ENCODE peak calls at places on chromosome 9, in four cellular contexts. V is omental fat pad, M is nephron progenitor cell, Y is choroid plexus epithelial cell. Z is an unnamed sample.

GRCh38 chr9:126548312-126548711 is 65.4 kb upstream of the LMX1B start:
- DNase-seq in V (no peak), M (no peak), Y (no peak), Z (no peak)

GRCh38 chr9:121972501-121972981 is 120.6 kb downstream of the TTLL11 start:
- DNase-seq in V (no peak), M (no peak), Y (no peak), Z (peak; percentile 52)

GRCh38 chr9:121680236-121680635 is 28.8 kb downstream of the DAB2IP start:
- DNase-seq in V (no peak), M (no peak), Y (no peak), Z (no peak)

GRCh38 chr9:135338546-135338945 is 141.0 kb upstream of the PPP1R26 start:
- DNase-seq in V (no peak), M (no peak), Y (no peak), Z (no peak)

GRCh38 chr9:100884518-100884917 is 144.0 kb upstream of the PLPPR1 start:
- DNase-seq in V (no peak), M (peak; percentile 67), Y (no peak), Z (no peak)

GRCh38 chr9:96219615-96220257 is 82.2 kb downstream of the HSD17B3 start:
- DNase-seq in V (no peak), M (peak; percentile 18), Y (peak; percentile 22), Z (peak; percentile 16)

GRCh38 chr9:98658965-98659364 is 49.8 kb downstream of the GABBR2 start:
- DNase-seq in V (no peak), M (no peak), Y (peak; percentile 28), Z (no peak)

GRCh38 chr9:91857291-91857781 is 92.7 kb downstream of the ROR2 start:
- DNase-seq in V (no peak), M (peak; percentile 71), Y (peak; percentile 76), Z (no peak)

GRCh38 chr9:14136047-14136446 is 177.9 kb downstream of the NFIB start:
- DNase-seq in V (no peak), M (no peak), Y (no peak), Z (no peak)

GRCh38 chr9:103837940-103838339 is 256.2 kb upstream of the SMC2 start:
- DNase-seq in V (no peak), M (no peak), Y (no peak), Z (no peak)

GRCh38 chr9:113476511-113476916 is 13.0 kb downstream of the RGS3 start:
- DNase-seq in V (no peak), M (no peak), Y (no peak), Z (no peak)

GRCh38 chr9:95047452-95048224 is 269.9 kb downstream of the FANCC start:
- DNase-seq in V (no peak), M (no peak), Y (no peak), Z (no peak)

GRCh38 chr9:131987232-131987631 is 92.4 kb downstream of the MED27 start:
- DNase-seq in V (no peak), M (no peak), Y (no peak), Z (no peak)

GRCh38 chr9:76255781-76256455 is 138.3 kb downstream of the RFK start:
- DNase-seq in V (peak; percentile 33), M (no peak), Y (peak; percentile 99), Z (peak; percentile 53)

GRCh38 chr9:107587175-107587963 is 97.8 kb upstream of the KLF4 start:
- DNase-seq in V (no peak), M (no peak), Y (no peak), Z (no peak)

GRCh38 chr9:99445377-99445891 is 223.4 kb downstream of the SEC61B start:
- DNase-seq in V (no peak), M (no peak), Y (peak; percentile 94), Z (peak; percentile 18)

GRCh38 chr9:6895754-6896153 is 138.0 kb downstream of the KDM4C start:
- DNase-seq in V (no peak), M (no peak), Y (no peak), Z (no peak)

GRCh38 chr9:21559402-21560280 is 77.5 kb upstream of the IFNE start:
- DNase-seq in V (no peak), M (peak; percentile 76), Y (peak; percentile 55), Z (no peak)

GRCh38 chr9:137967280-137967943 is 89.8 kb downstream of the CACNA1B start:
- DNase-seq in V (no peak), M (no peak), Y (no peak), Z (no peak)

GRCh38 chr9:4138781-4139180 is 161.1 kb downstream of the GLIS3 start:
- DNase-seq in V (no peak), M (no peak), Y (peak; percentile 62), Z (no peak)

GRCh38 chr9:113523421-113524141 is 60.1 kb downstream of the RGS3 start:
- DNase-seq in V (no peak), M (no peak), Y (peak; percentile 30), Z (no peak)

GRCh38 chr9:127828262-127829031 is 25.8 kb downstream of the FPGS start:
- DNase-seq in V (peak; percentile 70), M (peak; percentile 94), Y (peak; percentile 70), Z (peak; percentile 78)
- TF ChIP-seq CTCF in V (no peak), M (no peak), Y (no peak), Z (no peak)

GRCh38 chr9:128456613-128457061 is 831 bp downstream of the ODF2 start:
- DNase-seq in V (peak; percentile 30), M (peak; percentile 72), Y (peak; percentile 79), Z (no peak)

GRCh38 chr9:128457207-128457606 is 1.4 kb downstream of the ODF2 start:
- DNase-seq in V (no peak), M (peak; percentile 23), Y (no peak), Z (no peak)

GRCh38 chr9:128455849-128456612 is at the start of gene ODF2:
- DNase-seq in V (peak; percentile 94), M (peak; percentile 99), Y (peak; percentile 96), Z (peak; percentile 89)

GRCh38 chr9:128459011-128459410 is 3.2 kb downstream of the ODF2 start:
- DNase-seq in V (no peak), M (no peak), Y (no peak), Z (no peak)

DNA sequence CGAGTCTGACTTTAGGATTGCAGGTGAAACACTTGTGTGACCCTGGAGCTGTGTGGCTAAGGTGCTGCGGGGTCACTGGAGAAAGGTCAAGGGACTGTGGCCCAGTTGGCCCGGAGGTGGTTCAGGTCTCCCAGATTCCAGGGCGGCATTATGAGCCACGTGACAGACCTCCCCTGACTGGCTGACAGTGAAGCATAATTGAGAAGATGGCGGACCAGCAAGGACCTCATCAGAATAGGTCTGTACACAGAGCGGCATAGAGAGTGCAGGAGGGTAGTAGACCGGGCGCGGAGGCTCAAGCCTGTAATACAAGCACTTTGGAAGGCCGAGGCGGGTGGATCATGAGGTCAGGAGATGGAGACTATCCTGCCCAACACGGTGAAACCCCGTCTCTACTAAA is 815 bp upstream of the ODF2 start:
- DNase-seq in V (no peak), M (no peak), Y (no peak), Z (no peak)
- TF ChIP-seq CTCF in V (no peak), M (no peak), Y (no peak), Z (no peak)

GRCh38 chr9:89759563-89759962 is 154.8 kb downstream of the GADD45G start:
- DNase-seq in V (no peak), M (no peak), Y (no peak), Z (no peak)
- TF ChIP-seq CTCF in V (no peak), M (no peak), Y (no peak), Z (no peak)

GRCh38 chr9:72855321-72855720 is 97.5 kb downstream of the ALDH1A1 start:
- DNase-seq in V (no peak), M (no peak), Y (no peak), Z (no peak)

GRCh38 chr9:72858089-72858912 is 94.6 kb downstream of the ALDH1A1 start:
- DNase-seq in V (no peak), M (peak; percentile 29), Y (peak; percentile 12), Z (no peak)

GRCh38 chr9:72857632-72858011 is 95.2 kb downstream of the ALDH1A1 start:
- DNase-seq in V (no peak), M (no peak), Y (no peak), Z (no peak)

GRCh38 chr9:72855890-72856523 is 96.8 kb downstream of the ALDH1A1 start:
- DNase-seq in V (no peak), M (no peak), Y (no peak), Z (no peak)

DNA sequence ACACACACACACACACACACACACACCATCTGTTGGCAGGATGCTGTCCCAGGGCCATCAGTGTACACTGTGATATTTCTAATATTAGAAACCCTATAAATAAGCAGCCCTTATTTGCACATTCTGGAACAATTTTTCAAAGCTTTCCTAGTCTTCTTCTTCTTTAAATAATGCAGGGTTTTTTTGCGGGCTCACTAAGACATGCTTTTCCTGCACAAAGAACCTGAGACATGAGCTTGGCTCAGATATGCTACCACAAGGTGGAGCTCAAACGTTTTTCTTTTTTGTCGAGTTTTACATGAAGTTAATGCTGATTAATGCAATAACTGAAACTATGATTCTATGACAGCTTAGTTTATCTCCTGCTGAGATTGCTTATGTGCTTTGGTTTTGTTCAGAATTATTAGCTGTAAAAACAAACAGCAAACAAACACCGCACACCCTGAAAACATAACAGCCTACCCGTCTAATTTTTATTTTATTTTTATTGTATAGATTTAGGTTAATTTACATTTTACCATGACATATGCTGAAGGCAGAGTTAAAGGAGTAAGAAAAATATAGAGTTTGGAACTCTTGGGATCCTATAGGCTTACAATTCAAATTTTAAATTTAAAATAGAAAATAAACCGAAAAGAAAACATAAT is 95.7 kb downstream of the ALDH1A1 start:
- DNase-seq in V (no peak), M (no peak), Y (peak; percentile 86), Z (no peak)
- TF ChIP-seq CTCF in V (peak; percentile 18), M (peak; percentile 50), Y (peak; percentile 78), Z (peak; percentile 64)

DNA sequence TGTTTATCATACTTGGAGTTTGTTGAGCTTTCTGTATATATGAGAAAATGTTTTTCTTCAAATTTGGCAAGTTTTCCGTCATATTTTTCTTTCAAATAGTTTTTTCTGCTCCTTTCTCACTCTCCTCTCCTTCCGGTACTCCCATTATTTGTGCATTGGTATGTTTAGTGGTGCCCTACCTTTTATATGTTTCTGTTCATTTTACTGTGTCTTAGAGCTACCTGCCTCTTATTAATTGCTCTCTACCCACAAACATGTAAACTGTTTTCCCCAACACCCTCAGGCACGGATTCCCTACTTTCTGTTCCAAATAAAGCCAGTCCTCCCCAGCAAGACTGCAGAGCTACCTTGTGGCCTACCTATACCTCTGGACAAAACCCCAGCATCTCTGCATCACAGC is 60.6 kb upstream of the S1PR3 start:
- DNase-seq in V (no peak), M (no peak), Y (no peak), Z (no peak)
- TF ChIP-seq CTCF in V (no peak), M (no peak), Y (no peak), Z (no peak)

GRCh38 chr9:93379051-93379450 is 72.4 kb upstream of the FAM120A start:
- DNase-seq in V (no peak), M (no peak), Y (peak; percentile 4), Z (no peak)
- TF ChIP-seq CTCF in V (no peak), M (peak; percentile 42), Y (peak; percentile 44), Z (no peak)

GRCh38 chr9:80605793-80606192 is 1034.0 kb downstream of the TLE4 start:
- DNase-seq in V (no peak), M (no peak), Y (no peak), Z (no peak)

GRCh38 chr9:80602291-80602690 is 1030.5 kb downstream of the TLE4 start:
- DNase-seq in V (no peak), M (no peak), Y (no peak), Z (no peak)

DNA sequence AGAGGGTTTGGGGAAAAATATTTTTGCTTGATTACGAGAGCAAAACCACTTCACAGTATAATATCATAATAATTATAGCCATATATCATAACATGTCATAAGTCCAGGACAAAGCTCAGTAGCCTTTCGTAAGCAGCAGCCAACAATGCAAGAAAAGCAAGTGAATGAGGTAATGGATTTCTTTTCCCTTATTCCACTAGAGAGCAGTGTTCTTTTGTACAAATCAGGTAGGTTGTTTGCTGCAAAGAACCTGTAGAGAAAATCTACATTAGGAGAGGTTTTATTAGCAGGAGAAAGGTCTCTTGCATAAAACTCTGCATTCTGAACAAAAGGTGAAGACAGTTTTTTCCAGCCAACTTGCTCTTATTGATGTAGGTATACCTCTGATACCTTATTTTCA is 1033.4 kb downstream of the TLE4 start:
- DNase-seq in V (no peak), M (no peak), Y (peak; percentile 81), Z (no peak)
- TF ChIP-seq CTCF in V (no peak), M (peak; percentile 44), Y (peak; percentile 64), Z (peak; percentile 39)

Z was measured in thoracic aorta.